ENCODE peak calls at places on chromosomes 1 and 21, in eight cellular contexts. B, V, N, P, Y, Z, W and S are unnamed samples.

GRCh38 chr1:220316291-220316690 is 44.0 kb upstream of the RAB3GAP2 start:
- DNase-seq in V (no peak), N (no peak), B (no peak), P (no peak), Y (no peak), Z (no peak), W (no peak), S (no peak)

GRCh38 chr1:58619286-58620054 is 42.4 kb upstream of the TACSTD2 start:
- DNase-seq in P (no peak), Y (no peak), V (peak), Z (no peak), W (no peak), B (no peak), N (peak), S (no peak)

GRCh38 chr1:51600954-51601353 is 15.9 kb upstream of the OSBPL9 start:
- DNase-seq in V (no peak), Z (no peak), P (no peak), N (no peak), B (no peak), Y (no peak), W (no peak), S (no peak)

GRCh38 chr1:61746768-61747167 is 4.5 kb downstream of the PATJ start:
- DNase-seq in V (no peak), N (peak), Z (no peak), Y (no peak), W (peak), P (no peak), B (no peak), S (no peak)

GRCh38 chr1:180168786-180169640 is 14.3 kb downstream of the QSOX1 start:
- DNase-seq in B (peak), V (peak), N (peak), Z (peak), W (peak), P (no peak), Y (peak), S (no peak)

GRCh38 chr1:158289722-158290570 is at the start of gene CD1C:
- DNase-seq in P (no peak), Z (no peak), B (no peak), N (no peak), Y (no peak), W (no peak), V (no peak), S (no peak)

GRCh38 chr1:107830546-107830945 is 134.4 kb downstream of the VAV3 start:
- DNase-seq in B (no peak), N (no peak), V (no peak), P (no peak), Y (no peak), W (no peak), Z (no peak), S (no peak)

GRCh38 chr1:60350531-60350930 is 277.0 kb upstream of the C1orf87 start:
- DNase-seq in Y (no peak), W (no peak), N (no peak), P (no peak), B (no peak), V (no peak), Z (no peak), S (no peak)

GRCh38 chr1:179016694-179017382 is 8.9 kb upstream of the FAM20B start:
- DNase-seq in Y (peak), P (no peak), Z (peak), B (peak), W (peak), V (peak), N (peak), S (no peak)

GRCh38 chr1:19872190-19872589 is 10.0 kb upstream of the OTUD3 start:
- DNase-seq in Z (peak), W (peak), V (peak), B (peak), N (peak), P (no peak), Y (no peak), S (no peak)

GRCh38 chr1:177340601-177341067 is 169.9 kb downstream of the BRINP2 start:
- DNase-seq in N (no peak), Y (no peak), P (no peak), B (no peak), W (peak), V (no peak), Z (no peak), S (no peak)

GRCh38 chr1:46587072-46587471 is 17.0 kb downstream of the MKNK1 start:
- DNase-seq in Y (no peak), P (no peak), W (no peak), N (no peak), V (no peak), Z (no peak), B (no peak), S (no peak)

GRCh38 chr21:17396948-17397347 is 115.9 kb upstream of the CXADR start:
- DNase-seq in B (no peak), V (no peak), Z (no peak), P (no peak), W (no peak), N (no peak), Y (no peak), S (no peak)